ENCODE peak calls at places on chromosomes 7 and 10, in six cellular contexts. One of them, this sample, is unnamed. For H3K4me1, the result is how much of the 10 kb centered on the place peaks cover.

GRCh38 chr7:102454423-102454822 is 10.2 kb downstream of the ALKBH4 start:
- DNase-seq in breast epithelium: no peak
- DNase-seq in A549: no peak
- DNase-seq in mammary epithelial cell: no peak
- DNase-seq in left ventricle myocardium inferior: no peak
- DNase-seq in SK-N-SH: no peak
- DNase-seq in this sample: no peak

GRCh38 chr10:97882142-97883091 is 32.8 kb downstream of the GOLGA7B start:
- DNase-seq in SK-N-SH: no peak
- DNase-seq in breast epithelium: no peak
- DNase-seq in mammary epithelial cell: peak
- DNase-seq in A549: peak
- DNase-seq in left ventricle myocardium inferior: no peak
- DNase-seq in this sample: peak

GRCh38 chr10:79266543-79267312 is 80.5 kb upstream of the PPIF start:
- DNase-seq in mammary epithelial cell: peak
- DNase-seq in left ventricle myocardium inferior: peak
- DNase-seq in A549: no peak
- DNase-seq in breast epithelium: no peak
- DNase-seq in SK-N-SH: no peak
- DNase-seq in this sample: peak

GRCh38 chr7:7564323-7564780 is 2.3 kb upstream of the MIOS start:
- DNase-seq in breast epithelium: no peak
- DNase-seq in mammary epithelial cell: peak
- DNase-seq in left ventricle myocardium inferior: no peak
- DNase-seq in SK-N-SH: no peak
- DNase-seq in A549: peak
- DNase-seq in this sample: no peak

GRCh38 chr10:69411476-69411875 is 5.2 kb downstream of the TACR2 start:
- DNase-seq in mammary epithelial cell: no peak
- DNase-seq in SK-N-SH: no peak
- DNase-seq in left ventricle myocardium inferior: no peak
- DNase-seq in breast epithelium: no peak
- DNase-seq in A549: no peak
- DNase-seq in this sample: no peak

GRCh38 chr7:70923086-70923845 is 208.7 kb upstream of the GALNT17 start:
- DNase-seq in left ventricle myocardium inferior: no peak
- DNase-seq in mammary epithelial cell: no peak
- DNase-seq in breast epithelium: no peak
- DNase-seq in SK-N-SH: no peak
- DNase-seq in A549: no peak
- DNase-seq in this sample: no peak

GRCh38 chr7:103134866-103135554 is 13.9 kb downstream of the NAPEPLD start:
- DNase-seq in left ventricle myocardium inferior: no peak
- DNase-seq in SK-N-SH: peak
- DNase-seq in mammary epithelial cell: no peak
- DNase-seq in A549: no peak
- DNase-seq in breast epithelium: no peak
- DNase-seq in this sample: no peak

GRCh38 chr7:148084138-148084537 is 506.4 kb upstream of the C7orf33 start:
- DNase-seq in mammary epithelial cell: peak
- DNase-seq in A549: no peak
- DNase-seq in left ventricle myocardium inferior: no peak
- DNase-seq in breast epithelium: no peak
- DNase-seq in SK-N-SH: peak
- DNase-seq in this sample: no peak

GRCh38 chr7:51273360-51273759 is 43.2 kb downstream of the COBL start:
- DNase-seq in SK-N-SH: no peak
- DNase-seq in mammary epithelial cell: no peak
- DNase-seq in A549: no peak
- DNase-seq in left ventricle myocardium inferior: no peak
- DNase-seq in breast epithelium: no peak
- DNase-seq in this sample: no peak

GRCh38 chr10:48495282-48496045 is 109.4 kb downstream of the ARHGAP22 start:
- DNase-seq in SK-N-SH: no peak
- DNase-seq in A549: no peak
- DNase-seq in breast epithelium: no peak
- DNase-seq in left ventricle myocardium inferior: no peak
- DNase-seq in mammary epithelial cell: no peak
- DNase-seq in this sample: no peak

GRCh38 chr7:70681847-70682350 is 450.0 kb upstream of the GALNT17 start:
- DNase-seq in SK-N-SH: no peak
- DNase-seq in breast epithelium: no peak
- DNase-seq in left ventricle myocardium inferior: no peak
- DNase-seq in A549: no peak
- DNase-seq in mammary epithelial cell: no peak
- DNase-seq in this sample: no peak

GRCh38 chr10:133444342-133445267 is 9.1 kb upstream of the SCART1 start:
- DNase-seq in mammary epithelial cell: no peak
- DNase-seq in breast epithelium: no peak
- DNase-seq in left ventricle myocardium inferior: no peak
- DNase-seq in SK-N-SH: peak
- DNase-seq in A549: no peak
- DNase-seq in this sample: no peak

GRCh38 chr10:128362514-128362913 is 236.3 kb upstream of the MKI67 start:
- DNase-seq in left ventricle myocardium inferior: no peak
- DNase-seq in A549: no peak
- DNase-seq in mammary epithelial cell: no peak
- DNase-seq in SK-N-SH: no peak
- DNase-seq in breast epithelium: no peak
- DNase-seq in this sample: no peak

GRCh38 chr10:123945506-123945905 is 53.9 kb upstream of the CPXM2 start:
- DNase-seq in A549: no peak
- DNase-seq in mammary epithelial cell: peak
- DNase-seq in left ventricle myocardium inferior: no peak
- DNase-seq in breast epithelium: no peak
- DNase-seq in SK-N-SH: no peak
- DNase-seq in this sample: no peak

GRCh38 chr10:96556003-96556402 is 30.8 kb downstream of the TM9SF3 start:
- DNase-seq in breast epithelium: no peak
- DNase-seq in left ventricle myocardium inferior: no peak
- DNase-seq in mammary epithelial cell: no peak
- DNase-seq in SK-N-SH: peak
- DNase-seq in A549: no peak
- DNase-seq in this sample: no peak

GRCh38 chr7:7681191-7681935 is 37.0 kb downstream of the RPA3 start:
- DNase-seq in breast epithelium: no peak
- DNase-seq in mammary epithelial cell: peak
- DNase-seq in left ventricle myocardium inferior: no peak
- DNase-seq in A549: peak
- DNase-seq in SK-N-SH: peak
- DNase-seq in this sample: no peak

GRCh38 chr7:111053035-111053434 is 37.9 kb upstream of the LRRN3 start:
- DNase-seq in left ventricle myocardium inferior: no peak
- DNase-seq in SK-N-SH: no peak
- DNase-seq in A549: no peak
- DNase-seq in breast epithelium: no peak
- DNase-seq in mammary epithelial cell: no peak
- DNase-seq in this sample: no peak

GRCh38 chr7:101163281-101164070 is 1.9 kb downstream of the VGF start:
- DNase-seq in left ventricle myocardium inferior: no peak
- DNase-seq in SK-N-SH: peak
- DNase-seq in breast epithelium: no peak
- DNase-seq in A549: no peak
- DNase-seq in mammary epithelial cell: peak
- DNase-seq in this sample: no peak

GRCh38 chr7:157789094-157789493 is 452.3 kb downstream of the DNAJB6 start:
- DNase-seq in mammary epithelial cell: no peak
- DNase-seq in left ventricle myocardium inferior: no peak
- DNase-seq in breast epithelium: no peak
- DNase-seq in A549: no peak
- DNase-seq in SK-N-SH: no peak
- DNase-seq in this sample: no peak

GRCh38 chr10:117134084-117135025 is 3.7 kb downstream of the VAX1 start:
- DNase-seq in breast epithelium: no peak
- DNase-seq in A549: no peak
- DNase-seq in mammary epithelial cell: no peak
- DNase-seq in left ventricle myocardium inferior: no peak
- DNase-seq in SK-N-SH: peak
- DNase-seq in this sample: no peak

GRCh38 chr10:70260259-70260658 is 23.5 kb downstream of the NPFFR1 start:
- DNase-seq in left ventricle myocardium inferior: no peak
- DNase-seq in A549: no peak
- DNase-seq in SK-N-SH: no peak
- DNase-seq in breast epithelium: no peak
- DNase-seq in mammary epithelial cell: no peak
- DNase-seq in this sample: no peak

GRCh38 chr7:36820527-36821170 is 96.4 kb upstream of the AOAH start:
- DNase-seq in left ventricle myocardium inferior: no peak
- DNase-seq in mammary epithelial cell: peak
- DNase-seq in A549: no peak
- DNase-seq in breast epithelium: no peak
- DNase-seq in SK-N-SH: no peak
- DNase-seq in this sample: no peak

GRCh38 chr10:63697956-63698814 is 177.0 kb downstream of the REEP3 start:
- DNase-seq in A549: no peak
- DNase-seq in mammary epithelial cell: no peak
- DNase-seq in breast epithelium: no peak
- DNase-seq in SK-N-SH: no peak
- DNase-seq in left ventricle myocardium inferior: no peak
- DNase-seq in this sample: no peak

DNA sequence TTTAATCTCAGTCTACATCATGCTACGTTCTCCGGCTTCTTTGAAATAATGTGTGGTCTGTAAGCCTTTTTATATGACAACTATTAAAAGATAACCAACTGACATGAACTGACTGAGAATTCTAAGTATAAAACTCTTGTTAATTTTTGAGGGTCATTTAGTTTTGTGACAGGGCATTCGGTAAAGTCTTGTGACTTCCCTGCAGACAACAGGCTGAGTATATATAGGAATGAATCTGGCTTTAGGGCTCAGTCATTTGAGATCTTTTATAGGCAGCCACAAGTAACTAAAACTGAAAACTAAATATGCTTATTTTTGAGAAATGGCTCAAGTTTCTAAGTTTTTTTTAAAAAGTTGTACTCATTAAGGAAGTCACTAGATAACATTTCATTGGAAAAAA is 62.5 kb upstream of the SCIN start:
- DNase-seq in mammary epithelial cell: no peak
- DNase-seq in SK-N-SH: no peak
- DNase-seq in A549: no peak
- DNase-seq in left ventricle myocardium inferior: no peak
- DNase-seq in breast epithelium: no peak
- DNase-seq in this sample: no peak
- H3K4me1 ChIP-seq in mammary epithelial cell: under half
- H3K4me1 ChIP-seq in SK-N-SH: under half
- H3K4me1 ChIP-seq in A549: under half
- H3K4me1 ChIP-seq in left ventricle myocardium inferior: under half
- H3K4me1 ChIP-seq in breast epithelium: under half
- H3K4me1 ChIP-seq in this sample: under half

GRCh38 chr7:150405584-150406310 is 26.6 kb downstream of the ZNF775 start:
- DNase-seq in SK-N-SH: peak
- DNase-seq in A549: peak
- DNase-seq in left ventricle myocardium inferior: no peak
- DNase-seq in breast epithelium: no peak
- DNase-seq in mammary epithelial cell: no peak
- DNase-seq in this sample: no peak
- TF ChIP-seq CTCF in SK-N-SH: no peak
- TF ChIP-seq CTCF in A549: no peak
- TF ChIP-seq CTCF in left ventricle myocardium inferior: no peak
- TF ChIP-seq CTCF in breast epithelium: no peak
- TF ChIP-seq CTCF in mammary epithelial cell: no peak
- TF ChIP-seq CTCF in this sample: no peak

GRCh38 chr10:30430544-30431298 is 3.3 kb upstream of the MAP3K8 start:
- DNase-seq in SK-N-SH: no peak
- DNase-seq in left ventricle myocardium inferior: no peak
- DNase-seq in breast epithelium: no peak
- DNase-seq in A549: no peak
- DNase-seq in mammary epithelial cell: no peak
- DNase-seq in this sample: no peak

GRCh38 chr10:30432631-30433285 is 1.2 kb upstream of the MAP3K8 start:
- DNase-seq in breast epithelium: peak
- DNase-seq in SK-N-SH: no peak
- DNase-seq in mammary epithelial cell: peak
- DNase-seq in left ventricle myocardium inferior: peak
- DNase-seq in A549: peak
- DNase-seq in this sample: no peak

GRCh38 chr10:30433286-30433778 is 652 bp upstream of the MAP3K8 start:
- DNase-seq in A549: peak
- DNase-seq in mammary epithelial cell: no peak
- DNase-seq in breast epithelium: peak
- DNase-seq in SK-N-SH: peak
- DNase-seq in left ventricle myocardium inferior: peak
- DNase-seq in this sample: no peak

GRCh38 chr10:30433779-30434272 is at the start of gene MAP3K8:
- DNase-seq in breast epithelium: peak
- DNase-seq in SK-N-SH: peak
- DNase-seq in A549: peak
- DNase-seq in mammary epithelial cell: peak
- DNase-seq in left ventricle myocardium inferior: peak
- DNase-seq in this sample: peak

GRCh38 chr10:30431435-30431911 is 2.5 kb upstream of the MAP3K8 start:
- DNase-seq in left ventricle myocardium inferior: peak
- DNase-seq in mammary epithelial cell: peak
- DNase-seq in A549: no peak
- DNase-seq in breast epithelium: no peak
- DNase-seq in SK-N-SH: no peak
- DNase-seq in this sample: no peak
- H3K4me3 ChIP-seq in left ventricle myocardium inferior: peak
- H3K4me3 ChIP-seq in mammary epithelial cell: no peak
- H3K4me3 ChIP-seq in A549: peak
- H3K4me3 ChIP-seq in breast epithelium: peak
- H3K4me3 ChIP-seq in SK-N-SH: no peak
- H3K4me3 ChIP-seq in this sample: peak

GRCh38 chr10:71697938-71698709 is 21.5 kb downstream of the C10orf105 start:
- DNase-seq in left ventricle myocardium inferior: no peak
- DNase-seq in mammary epithelial cell: no peak
- DNase-seq in breast epithelium: no peak
- DNase-seq in A549: no peak
- DNase-seq in SK-N-SH: no peak
- DNase-seq in this sample: no peak
- H3K4me1 ChIP-seq in left ventricle myocardium inferior: half or more
- H3K4me1 ChIP-seq in mammary epithelial cell: under half
- H3K4me1 ChIP-seq in breast epithelium: under half
- H3K4me1 ChIP-seq in A549: under half
- H3K4me1 ChIP-seq in SK-N-SH: under half
- H3K4me1 ChIP-seq in this sample: under half

GRCh38 chr10:21533577-21534475 is at the start of gene MLLT10:
- DNase-seq in A549: peak
- DNase-seq in SK-N-SH: peak
- DNase-seq in mammary epithelial cell: peak
- DNase-seq in breast epithelium: peak
- DNase-seq in left ventricle myocardium inferior: peak
- DNase-seq in this sample: peak
- TF ChIP-seq CTCF in A549: no peak
- TF ChIP-seq CTCF in SK-N-SH: peak
- TF ChIP-seq CTCF in mammary epithelial cell: peak
- TF ChIP-seq CTCF in breast epithelium: peak
- TF ChIP-seq CTCF in left ventricle myocardium inferior: peak
- TF ChIP-seq CTCF in this sample: peak

DNA sequence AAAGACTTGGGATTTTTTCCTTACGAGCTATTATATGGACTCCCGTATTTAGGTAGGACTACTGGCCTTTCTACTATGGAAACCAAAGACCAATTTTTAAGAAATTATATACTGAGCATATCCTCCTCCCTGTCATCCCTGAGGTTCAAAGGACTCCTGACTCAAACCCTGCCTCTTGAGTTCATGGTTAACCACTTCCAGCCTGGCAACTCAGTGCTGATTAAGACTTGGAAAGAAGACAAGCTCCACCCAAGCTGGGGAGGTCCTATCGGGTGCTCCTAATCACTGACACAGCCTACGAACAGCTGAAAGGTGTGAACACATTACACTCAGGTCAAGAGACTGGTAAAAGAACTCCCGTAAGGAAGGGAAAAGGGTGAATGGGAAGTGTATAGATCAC is 66.8 kb downstream of the LYZL2 start:
- DNase-seq in breast epithelium: no peak
- DNase-seq in SK-N-SH: no peak
- DNase-seq in A549: no peak
- DNase-seq in left ventricle myocardium inferior: no peak
- DNase-seq in mammary epithelial cell: peak
- DNase-seq in this sample: no peak
- H3K4me3 ChIP-seq in breast epithelium: no peak
- H3K4me3 ChIP-seq in SK-N-SH: no peak
- H3K4me3 ChIP-seq in A549: no peak
- H3K4me3 ChIP-seq in left ventricle myocardium inferior: no peak
- H3K4me3 ChIP-seq in mammary epithelial cell: no peak
- H3K4me3 ChIP-seq in this sample: no peak

This sample was measured in thoracic aorta.